ENCODE peak calls at places on chromosomes 11 and 22, in eight cellular contexts. I, Z, H, O, Q, N, Y and J are unnamed samples.

GRCh38 chr11:63769044-63769718 is 606 bp upstream of the ZFTA start:
- DNase-seq in Z (no peak), O (no peak), N (no peak), H (peak; percentile 74), Q (no peak), I (peak; percentile 47), Y (peak; percentile 46), J (no peak)

GRCh38 chr22:30238661-30239420 is 7.7 kb downstream of the LIF start:
- DNase-seq in Q (peak; percentile 58), O (peak; percentile 60), Z (no peak), Y (peak; percentile 54), I (no peak), N (peak; percentile 87), H (peak; percentile 23), J (peak; percentile 84)

GRCh38 chr22:38097058-38097457 is 13.1 kb upstream of the SLC16A8 start:
- DNase-seq in Q (no peak), I (no peak), Z (no peak), O (no peak), Y (no peak), N (no peak), H (no peak), J (no peak)

GRCh38 chr11:99366476-99366992 is 345.8 kb downstream of the CNTN5 start:
- DNase-seq in I (no peak), Y (no peak), N (no peak), O (no peak), Q (no peak), Z (no peak), H (no peak), J (no peak)

GRCh38 chr22:41062146-41062545 is 30.2 kb upstream of the EP300 start:
- DNase-seq in O (peak; percentile 96), Z (no peak), H (no peak), N (no peak), Q (no peak), I (no peak), Y (no peak), J (no peak)

GRCh38 chr11:87359401-87359800 is 321.7 kb downstream of the TMEM135 start:
- DNase-seq in Z (no peak), N (no peak), I (peak; percentile 92), Q (no peak), Y (peak; percentile 41), O (no peak), H (no peak), J (no peak)

GRCh38 chr11:64713031-64713780 is 9.8 kb downstream of the NRXN2 start:
- DNase-seq in O (peak; percentile 30), I (peak; percentile 21), N (peak; percentile 37), Q (no peak), Z (no peak), Y (no peak), H (peak; percentile 56), J (peak; percentile 22)

GRCh38 chr11:4511846-4512245 is 29.4 kb downstream of the OR52K1 start:
- DNase-seq in H (no peak), N (no peak), I (no peak), O (no peak), Z (no peak), Q (no peak), Y (no peak), J (no peak)

GRCh38 chr11:31424652-31425051 is 55.0 kb downstream of the DNAJC24 start:
- DNase-seq in Z (no peak), I (no peak), O (no peak), H (no peak), Q (no peak), Y (no peak), N (no peak), J (no peak)

GRCh38 chr11:3222003-3222855 is 3.6 kb upstream of the MRGPRG start:
- DNase-seq in N (no peak), Q (no peak), Y (no peak), Z (no peak), O (no peak), H (no peak), I (no peak), J (no peak)

GRCh38 chr11:15097411-15097810 is 17.3 kb upstream of the INSC start:
- DNase-seq in Q (no peak), Y (no peak), I (no peak), H (no peak), N (no peak), Z (no peak), O (no peak), J (no peak)

GRCh38 chr22:49202226-49202625 is 625.4 kb downstream of the BRD1 start:
- DNase-seq in N (no peak), Z (no peak), H (no peak), Y (no peak), O (no peak), Q (no peak), I (no peak), J (no peak)

GRCh38 chr11:20226936-20227335 is 66.7 kb upstream of the DBX1 start:
- DNase-seq in N (peak; percentile 28), H (peak; percentile 14), Q (no peak), I (no peak), Y (peak; percentile 5), Z (no peak), O (no peak), J (no peak)

GRCh38 chr11:122696662-122697061 is 41.1 kb downstream of the UBASH3B start:
- DNase-seq in H (no peak), Z (no peak), Y (no peak), I (no peak), O (no peak), N (no peak), Q (no peak), J (no peak)

DNA sequence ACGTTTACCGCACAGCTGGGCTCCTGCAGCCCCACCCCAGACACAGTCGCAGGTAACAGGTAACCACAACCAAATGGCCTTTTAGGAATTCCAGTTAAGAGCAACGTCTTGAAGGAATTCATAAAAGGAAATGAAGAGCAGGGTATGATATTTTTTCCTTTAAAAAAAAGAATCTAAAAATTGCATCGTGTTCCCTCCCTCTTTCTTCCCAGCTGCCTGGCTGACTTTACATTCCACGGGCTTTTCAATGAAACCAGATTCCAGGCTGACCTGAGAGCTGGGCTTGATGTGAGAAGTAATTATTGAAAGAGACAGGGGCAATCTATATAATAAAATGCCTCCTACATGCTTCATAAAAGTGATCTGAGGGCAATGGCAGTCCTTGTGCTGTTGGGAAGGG is 57.3 kb upstream of the EIF3D start:
- DNase-seq in Q (peak; percentile 52), N (no peak), I (no peak), Y (no peak), H (no peak), Z (no peak), O (peak; percentile 48), J (no peak)
- H3K27me3 ChIP-seq in Q (peaks cover 17% of the 10 kb centered on the region), N (peaks cover 60% of the 10 kb centered on the region), I (peaks cover 94% of the 10 kb centered on the region), Y (no peaks in the 10 kb centered on the region), H (peaks cover 17% of the 10 kb centered on the region), Z (peaks cover 12% of the 10 kb centered on the region), O (no peaks in the 10 kb centered on the region), J (peaks cover 25% of the 10 kb centered on the region)

DNA sequence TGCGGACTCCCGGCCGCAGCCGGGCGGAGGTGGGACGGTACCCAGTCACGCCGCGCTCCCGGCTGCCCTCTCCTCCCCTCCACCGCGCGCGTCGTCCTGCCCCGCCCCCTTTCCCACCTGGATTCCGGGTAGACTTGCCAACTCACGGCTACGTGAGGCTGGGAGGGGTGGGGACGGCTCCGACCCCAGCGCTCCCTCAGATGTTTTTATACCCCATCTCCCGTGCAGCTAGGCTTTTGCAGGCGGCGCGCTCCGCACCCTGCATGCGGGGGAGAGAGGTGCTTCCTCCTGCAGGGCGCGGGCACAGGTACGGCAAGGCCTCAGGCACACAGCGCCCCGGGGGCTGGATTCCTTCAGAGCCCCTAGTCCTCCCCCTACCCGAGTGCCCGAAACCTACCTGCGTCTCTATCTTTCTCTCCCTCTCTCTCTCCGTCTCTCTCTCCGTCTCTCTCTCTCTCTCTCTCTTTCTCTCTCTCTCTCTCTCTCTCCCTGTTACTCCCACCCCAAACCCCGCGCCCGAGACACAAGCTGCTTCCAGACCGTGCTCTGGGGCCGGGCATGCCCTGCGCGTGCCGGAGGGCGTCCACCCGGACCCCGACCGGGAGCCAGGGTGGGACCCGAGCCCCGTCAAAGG is 1.9 kb downstream of the PDGFB start:
- DNase-seq in Z (no peak), Q (peak; percentile 78), Y (peak; percentile 73), O (peak; percentile 68), H (no peak), I (peak; percentile 42), N (no peak), J (no peak)
- H3K4me3 ChIP-seq in Z (peak overlapping the region; percentile 78), Q (peak overlapping the region; percentile 98), Y (peak overlapping the region; percentile 95), O (peak overlapping the region; percentile 49), H (peak overlapping the region; percentile 51), I (peak overlapping the region; percentile 84), N (peak overlapping the region; percentile 26), J (no peak overlapping the region)

GRCh38 chr11:44015624-44016007 is 32.2 kb upstream of the ACCSL start:
- DNase-seq in O (no peak), Z (no peak), Q (no peak), H (no peak), I (no peak), Y (no peak), N (no peak), J (no peak)

GRCh38 chr11:44014968-44015623 is 32.7 kb upstream of the ACCSL start:
- DNase-seq in H (peak; percentile 92), Q (no peak), I (no peak), Z (no peak), O (no peak), N (peak; percentile 65), Y (no peak), J (peak; percentile 33)

GRCh38 chr11:44017443-44018126 is 30.2 kb upstream of the ACCSL start:
- DNase-seq in H (peak; percentile 42), N (no peak), Z (no peak), I (no peak), Y (peak; percentile 46), Q (no peak), O (no peak), J (no peak)

GRCh38 chr11:44016546-44017442 is 31.0 kb upstream of the ACCSL start:
- DNase-seq in N (peak; percentile 12), O (no peak), Y (no peak), I (no peak), Q (no peak), Z (no peak), H (peak; percentile 74), J (no peak)

GRCh38 chr11:44016129-44016528 is 31.7 kb upstream of the ACCSL start:
- DNase-seq in N (peak; percentile 67), I (no peak), Q (no peak), Z (no peak), H (peak; percentile 97), Y (peak; percentile 11), O (no peak), J (peak; percentile 64)
- H3K4me2 ChIP-seq in N (peak overlapping the region; percentile 46), I (no peak overlapping the region), Q (no peak overlapping the region), Z (no peak overlapping the region), H (peak overlapping the region; percentile 89), Y (no peak overlapping the region), O (no peak overlapping the region), J (peak overlapping the region; percentile 59)

DNA sequence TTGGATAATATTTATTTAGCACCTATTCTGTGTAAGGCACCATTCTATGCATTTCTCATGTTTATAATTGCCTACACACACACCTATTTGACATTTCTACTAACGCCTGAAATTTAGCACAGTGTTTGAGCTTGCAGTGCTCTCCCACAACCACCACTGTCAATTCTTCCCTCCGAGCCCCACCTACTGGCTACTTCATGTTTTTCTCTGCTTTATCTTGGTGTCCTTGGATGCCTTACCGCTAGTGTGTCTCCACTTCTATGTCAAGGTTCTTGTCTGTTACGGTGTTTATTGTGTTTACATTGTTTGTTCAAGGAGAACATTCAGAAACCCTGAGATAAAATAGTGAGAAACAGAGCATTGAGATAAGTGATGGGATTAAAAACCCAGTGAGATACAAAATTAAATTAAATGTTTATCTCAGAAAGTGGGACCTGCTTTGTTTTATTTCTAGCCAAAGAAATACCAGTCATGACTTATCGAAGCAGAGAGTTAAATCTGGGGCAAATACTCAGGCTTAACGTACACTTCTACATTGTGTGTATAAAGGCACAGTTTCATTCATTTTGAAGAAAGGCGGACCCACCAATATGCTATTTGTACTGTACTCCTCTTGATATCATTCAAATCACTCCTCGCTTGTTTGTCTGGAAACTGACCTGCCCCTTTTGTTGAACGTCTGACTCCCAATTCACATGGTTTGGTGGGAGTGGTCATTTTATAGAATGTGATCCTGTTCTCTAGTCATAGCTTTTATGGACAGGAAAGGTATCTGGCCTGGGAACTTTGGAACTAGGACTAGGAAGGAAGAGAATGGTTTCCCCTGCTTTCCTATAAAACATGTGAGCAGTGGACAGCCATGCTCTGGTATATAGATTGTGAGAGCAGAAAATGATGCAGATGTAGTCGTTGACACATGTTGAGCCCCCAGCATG is 39.2 kb upstream of the SLC36A4 start:
- DNase-seq in Y (peak; percentile 76), Z (no peak), Q (peak; percentile 39), O (peak; percentile 81), H (peak; percentile 62), N (peak; percentile 44), I (peak; percentile 51), J (peak; percentile 10)
- H3K27me3 ChIP-seq in Y (peaks cover 10% of the 10 kb centered on the region), Z (no peaks in the 10 kb centered on the region), Q (no peaks in the 10 kb centered on the region), O (no peaks in the 10 kb centered on the region), H (peaks cover 26% of the 10 kb centered on the region), N (peaks cover 16% of the 10 kb centered on the region), I (no peaks in the 10 kb centered on the region), J (peaks cover 24% of the 10 kb centered on the region)